ENCODE peak calls at places on chromosomes 16 and 17, in five cellular contexts. H is fibroblast of lung, X is GM23338, W is hepatocyte, B is endothelial cell of umbilical vein. O is an unnamed sample.

GRCh38 chr17:1882836-1883235 is 53.0 kb downstream of the RPA1 start:
- DNase-seq in H (peak; percentile 55), W (peak; percentile 32), B (peak; percentile 45), X (peak; percentile 79), O (peak; percentile 55)

GRCh38 chr17:49977463-49978389 is 8.7 kb downstream of the DLX4 start:
- DNase-seq in W (no peak), X (peak; percentile 67), B (no peak), H (no peak), O (no peak)

GRCh38 chr16:86653289-86654006 is 75.1 kb downstream of the FOXL1 start:
- DNase-seq in H (no peak), W (no peak), X (no peak), B (no peak), O (no peak)

GRCh38 chr17:44307387-44308186 is 814 bp upstream of the RUNDC3A start:
- DNase-seq in B (no peak), X (peak; percentile 82), H (peak; percentile 26), W (peak; percentile 79), O (no peak)

GRCh38 chr16:28905800-28906372 is 19.2 kb downstream of the RABEP2 start:
- DNase-seq in W (no peak), X (no peak), B (no peak), H (no peak), O (no peak)

GRCh38 chr17:73936908-73937627 is 266.4 kb upstream of the RPL38 start:
- DNase-seq in H (no peak), W (no peak), X (no peak), B (no peak), O (no peak)

GRCh38 chr17:4940625-4941021 is 555 bp downstream of the RNF167 start:
- DNase-seq in X (peak; percentile 39), B (no peak), H (no peak), W (no peak), O (peak; percentile 64)

GRCh38 chr17:4898927-4899326 is 409 bp upstream of the C17orf107 start:
- DNase-seq in X (no peak), W (no peak), B (no peak), H (no peak), O (no peak)

GRCh38 chr16:30777591-30778297 is 9.3 kb downstream of the ZNF629 start:
- DNase-seq in B (no peak), H (no peak), X (peak; percentile 37), W (no peak), O (no peak)

GRCh38 chr17:64448665-64449512 is at the start of gene MILR1:
- DNase-seq in X (no peak), W (no peak), H (peak; percentile 92), B (peak; percentile 92), O (peak; percentile 92)

GRCh38 chr17:8832711-8833352 is 33.7 kb upstream of the MFSD6L start:
- DNase-seq in W (peak; percentile 32), B (no peak), X (peak; percentile 85), H (no peak), O (peak; percentile 11)

GRCh38 chr16:70162041-70162451 is 11.5 kb upstream of the CLEC18C start:
- DNase-seq in H (peak; percentile 71), X (no peak), B (peak; percentile 60), W (peak; percentile 69), O (no peak)

GRCh38 chr16:24996301-24996700 is 18.9 kb downstream of the ARHGAP17 start:
- DNase-seq in H (no peak), B (no peak), X (no peak), W (no peak), O (no peak)

GRCh38 chr17:36869856-36870617 is 67.2 kb upstream of the LHX1 start:
- DNase-seq in B (no peak), X (peak; percentile 64), H (peak; percentile 17), W (no peak), O (no peak)

GRCh38 chr16:77238593-77238992 is 39.4 kb downstream of the SYCE1L start:
- DNase-seq in H (no peak), B (no peak), X (no peak), W (no peak), O (no peak)

GRCh38 chr16:14600164-14600563 is 29.9 kb downstream of the PARN start:
- DNase-seq in B (peak; percentile 54), W (peak; percentile 24), X (peak; percentile 60), H (peak; percentile 42), O (peak; percentile 47)

GRCh38 chr17:39244600-39245570 is 19.1 kb upstream of the STAC2 start:
- DNase-seq in W (peak; percentile 92), B (peak; percentile 82), H (peak; percentile 80), X (peak; percentile 99), O (peak; percentile 90)

GRCh38 chr17:68768804-68769203 is 167.6 kb upstream of the FAM20A start:
- DNase-seq in B (no peak), W (no peak), X (no peak), H (no peak), O (no peak)

GRCh38 chr17:7367918-7368596 is 12.8 kb upstream of the TNK1 start:
- DNase-seq in X (peak; percentile 67), W (no peak), B (no peak), H (no peak), O (no peak)

GRCh38 chr16:12639044-12639443 is 164.6 kb downstream of the CPPED1 start:
- DNase-seq in X (no peak), W (no peak), B (no peak), H (no peak), O (no peak)

GRCh38 chr17:4341616-4341977 is 24.9 kb downstream of the UBE2G1 start:
- DNase-seq in B (no peak), X (no peak), W (no peak), H (no peak), O (no peak)

GRCh38 chr17:72502940-72503341 is 382.1 kb downstream of the SOX9 start:
- DNase-seq in B (no peak), X (no peak), H (peak; percentile 47), W (no peak), O (no peak)

GRCh38 chr16:58464916-58465731 is 34.8 kb upstream of the NDRG4 start:
- DNase-seq in X (peak; percentile 80), W (no peak), H (no peak), B (peak; percentile 66), O (no peak)

GRCh38 chr17:2398655-2399571 is 1.9 kb downstream of the MNT start:
- DNase-seq in X (peak; percentile 84), H (peak; percentile 73), B (peak; percentile 88), W (peak; percentile 94), O (peak; percentile 25)

GRCh38 chr17:50129303-50129945 is 536 bp downstream of the SAMD14 start:
- DNase-seq in W (peak; percentile 69), X (peak; percentile 56), B (no peak), H (no peak), O (no peak)

GRCh38 chr17:80254396-80255241 is 6.0 kb upstream of the RNF213 start:
- DNase-seq in W (peak; percentile 78), B (peak; percentile 83), X (no peak), H (peak; percentile 84), O (peak; percentile 40)

GRCh38 chr17:8464941-8465340 is 29.3 kb downstream of the NDEL1 start:
- DNase-seq in W (no peak), X (no peak), H (no peak), B (no peak), O (no peak)

GRCh38 chr17:50056217-50056960 is 479 bp downstream of the ITGA3 start:
- DNase-seq in W (peak; percentile 87), H (peak; percentile 65), X (peak; percentile 92), B (peak; percentile 68), O (peak; percentile 82)

GRCh38 chr17:79363552-79364275 is 247.1 kb downstream of the RBFOX3 start:
- DNase-seq in B (no peak), W (no peak), X (no peak), H (no peak), O (no peak)

GRCh38 chr17:76726766-76727718 is at the start of gene METTL23:
- DNase-seq in W (peak; percentile 89), H (peak; percentile 77), X (peak; percentile 76), B (peak; percentile 77), O (peak; percentile 96)
- H3K4me2 ChIP-seq in W (peak within 1 kb of the TSS; percentile 91), H (peak within 1 kb of the TSS; percentile 85), X (peak within 1 kb of the TSS; percentile 98), B (peak within 1 kb of the TSS; percentile 71), O (peak within 1 kb of the TSS; percentile 97)

GRCh38 chr16:322476-323143 is 29.9 kb downstream of the AXIN1 start:
- DNase-seq in H (no peak), X (no peak), B (no peak), W (no peak), O (no peak)

GRCh38 chr16:324451-325334 is 27.8 kb downstream of the AXIN1 start:
- DNase-seq in W (peak; percentile 43), X (peak; percentile 70), H (no peak), B (no peak), O (peak; percentile 14)

GRCh38 chr16:321532-321931 is 31.0 kb downstream of the AXIN1 start:
- DNase-seq in W (no peak), B (no peak), X (no peak), H (no peak), O (no peak)

GRCh38 chr16:324201-324450 is 28.4 kb downstream of the AXIN1 start:
- DNase-seq in H (no peak), B (no peak), W (no peak), X (no peak), O (no peak)

GRCh38 chr16:325375-326155 is 27.0 kb downstream of the AXIN1 start:
- DNase-seq in B (no peak), H (no peak), X (no peak), W (no peak), O (no peak)
- H3K4me1 ChIP-seq in B (peaks cover 16% of the 10 kb centered on the region), H (peaks cover 11% of the 10 kb centered on the region), X (peaks cover 4% of the 10 kb centered on the region), W (peaks cover 20% of the 10 kb centered on the region), O (peaks cover 26% of the 10 kb centered on the region)

GRCh38 chr16:81602792-81603191 is 158.2 kb downstream of the CMIP start:
- DNase-seq in W (no peak), H (no peak), X (no peak), B (no peak), O (no peak)

GRCh38 chr16:81601008-81601428 is 156.4 kb downstream of the CMIP start:
- DNase-seq in B (no peak), W (peak; percentile 46), H (peak; percentile 69), X (no peak), O (no peak)

GRCh38 chr16:81602377-81602776 is 157.8 kb downstream of the CMIP start:
- DNase-seq in X (no peak), H (no peak), W (no peak), B (no peak), O (no peak)

GRCh38 chr16:81600275-81600674 is 155.7 kb downstream of the CMIP start:
- DNase-seq in X (no peak), H (peak; percentile 29), B (peak; percentile 46), W (peak; percentile 47), O (no peak)

GRCh38 chr16:81601601-81602251 is 157.1 kb downstream of the CMIP start:
- DNase-seq in W (no peak), H (peak; percentile 75), B (peak; percentile 52), X (no peak), O (no peak)
- H4K20me1 ChIP-seq in W (peaks cover 15% of the 10 kb centered on the region), H (no peaks in the 10 kb centered on the region), B (no peaks in the 10 kb centered on the region), X (peaks cover 38% of the 10 kb centered on the region), O (peaks cover 4% of the 10 kb centered on the region)

GRCh38 chr16:89040861-89041570 is 52.6 kb upstream of the ACSF3 start:
- DNase-seq in B (no peak), H (no peak), X (no peak), W (no peak), O (no peak)

GRCh38 chr16:89041571-89042481 is 51.8 kb upstream of the ACSF3 start:
- DNase-seq in X (no peak), W (no peak), H (no peak), B (no peak), O (no peak)

GRCh38 chr16:89044394-89045180 is 49.1 kb upstream of the ACSF3 start:
- DNase-seq in W (no peak), B (no peak), H (no peak), X (no peak), O (no peak)

GRCh38 chr16:89043636-89044393 is 49.8 kb upstream of the ACSF3 start:
- DNase-seq in W (no peak), X (no peak), B (no peak), H (no peak), O (no peak)

GRCh38 chr16:89042711-89043551 is 50.7 kb upstream of the ACSF3 start:
- DNase-seq in B (no peak), W (no peak), H (no peak), X (no peak), O (no peak)
- H3K4me2 ChIP-seq in B (no peak overlapping the region), W (no peak overlapping the region), H (no peak overlapping the region), X (no peak overlapping the region), O (no peak overlapping the region)